ENCODE peak calls at places on chromosome 1, in five cellular contexts. I is NCI-H1436 treated with DMSO at 0.1 percent for 48 hours; X is HTR-8/SVneo; J is CD8-positive, alpha-beta memory T cell; G is LNCaP clone FGC. M is an unnamed sample.

GRCh38 chr1:182337736-182338571 is 53.6 kb downstream of the GLUL start:
- DNase-seq in I (no peak), G (peak), J (no peak), X (no peak), M (no peak)

GRCh38 chr1:27591622-27592021 is 12.3 kb downstream of the AHDC1 start:
- DNase-seq in J (no peak), X (no peak), I (peak), G (no peak), M (no peak)

GRCh38 chr1:23591460-23592208 is 32.3 kb upstream of the ID3 start:
- DNase-seq in I (no peak), G (no peak), J (peak), X (no peak), M (no peak)

GRCh38 chr1:193569696-193570269 is 383.4 kb upstream of the B3GALT2 start:
- DNase-seq in G (no peak), X (peak), J (no peak), I (no peak), M (no peak)

GRCh38 chr1:172637522-172637921 is 21.4 kb upstream of the FASLG start:
- DNase-seq in X (peak), J (no peak), I (no peak), G (no peak), M (no peak)

GRCh38 chr1:15248238-15248637 is 1.2 kb downstream of the FHAD1 start:
- DNase-seq in X (no peak), G (no peak), J (no peak), I (no peak), M (no peak)

GRCh38 chr1:1305300-1306069 is 2.2 kb downstream of the ACAP3 start:
- DNase-seq in X (peak), G (no peak), J (peak), I (peak), M (peak)

GRCh38 chr1:30414086-30414850 is 309.1 kb downstream of the MATN1 start:
- DNase-seq in G (no peak), J (no peak), I (no peak), X (no peak), M (no peak)

GRCh38 chr1:27655151-27655929 is 16.7 kb downstream of the IFI6 start:
- DNase-seq in I (no peak), J (no peak), X (no peak), G (no peak), M (no peak)

GRCh38 chr1:166174108-166174507 is 7.3 kb upstream of the FAM78B start:
- DNase-seq in I (no peak), X (no peak), J (no peak), G (no peak), M (no peak)

GRCh38 chr1:87629673-87630072 is 301.0 kb downstream of the LMO4 start:
- DNase-seq in X (no peak), J (no peak), I (no peak), G (no peak), M (no peak)

GRCh38 chr1:147641695-147642592 is 28.4 kb downstream of the ACP6 start:
- DNase-seq in I (peak), X (peak), G (no peak), J (peak), M (no peak)

GRCh38 chr1:50251592-50252165 is 143.0 kb downstream of the ELAVL4 start:
- DNase-seq in X (no peak), I (no peak), J (no peak), G (no peak), M (no peak)

M was measured in T-helper 22 cell.